ENCODE peak calls at places on chromosome 1, in five cellular contexts. Z is endodermal cell, W is cardiac muscle cell, C is body of pancreas, B is WERI-Rb-1. L is an unnamed sample.

GRCh38 chr1:78073441-78073840 is 27.7 kb downstream of the GIPC2 start:
- DNase-seq in W (no peak), Z (no peak), B (no peak), C (no peak), L (no peak)

GRCh38 chr1:110449661-110450651 is 993 bp upstream of the PROK1 start:
- DNase-seq in W (no peak), B (no peak), C (no peak), Z (no peak), L (no peak)

GRCh38 chr1:198261886-198262285 is 105.1 kb downstream of the NEK7 start:
- DNase-seq in B (no peak), Z (no peak), C (no peak), W (no peak), L (no peak)

GRCh38 chr1:31183927-31184554 is 55.6 kb downstream of the NKAIN1 start:
- DNase-seq in B (peak; percentile 65), C (peak; percentile 47), W (peak; percentile 73), Z (peak; percentile 91), L (no peak)

GRCh38 chr1:19860418-19860817 is 21.8 kb upstream of the OTUD3 start:
- DNase-seq in W (no peak), Z (no peak), C (no peak), B (no peak), L (no peak)

GRCh38 chr1:177959793-177960515 is 9.9 kb downstream of the SEC16B start:
- DNase-seq in Z (no peak), C (no peak), W (peak; percentile 44), B (no peak), L (no peak)

GRCh38 chr1:53367503-53368313 is 39.8 kb upstream of the LRP8 start:
- DNase-seq in Z (peak; percentile 43), C (peak; percentile 17), W (peak; percentile 80), B (peak; percentile 4), L (peak; percentile 4)

GRCh38 chr1:205043866-205044265 is 854 bp downstream of the CNTN2 start:
- DNase-seq in W (no peak), B (no peak), Z (no peak), C (no peak), L (no peak)

GRCh38 chr1:5108740-5109139 is 454.3 kb downstream of the AJAP1 start:
- DNase-seq in B (no peak), C (no peak), Z (no peak), W (no peak), L (no peak)

GRCh38 chr1:224502459-224503160 is 68.0 kb upstream of the WDR26 start:
- DNase-seq in B (peak; percentile 14), W (no peak), C (peak; percentile 69), Z (peak; percentile 86), L (no peak)

GRCh38 chr1:191206808-191207207 is 729.1 kb upstream of the BRINP3 start:
- DNase-seq in B (no peak), C (no peak), W (no peak), Z (no peak), L (no peak)

GRCh38 chr1:29567257-29567656 is 330.9 kb downstream of the PTPRU start:
- DNase-seq in Z (no peak), C (no peak), B (no peak), W (no peak), L (no peak)

GRCh38 chr1:29559055-29559454 is 322.7 kb downstream of the PTPRU start:
- DNase-seq in W (no peak), Z (no peak), B (no peak), C (no peak), L (no peak)

GRCh38 chr1:29563571-29563970 is 327.2 kb downstream of the PTPRU start:
- DNase-seq in B (no peak), Z (no peak), W (no peak), C (no peak), L (no peak)

GRCh38 chr1:29565490-29565889 is 329.2 kb downstream of the PTPRU start:
- DNase-seq in Z (no peak), W (no peak), B (no peak), C (no peak), L (no peak)

DNA sequence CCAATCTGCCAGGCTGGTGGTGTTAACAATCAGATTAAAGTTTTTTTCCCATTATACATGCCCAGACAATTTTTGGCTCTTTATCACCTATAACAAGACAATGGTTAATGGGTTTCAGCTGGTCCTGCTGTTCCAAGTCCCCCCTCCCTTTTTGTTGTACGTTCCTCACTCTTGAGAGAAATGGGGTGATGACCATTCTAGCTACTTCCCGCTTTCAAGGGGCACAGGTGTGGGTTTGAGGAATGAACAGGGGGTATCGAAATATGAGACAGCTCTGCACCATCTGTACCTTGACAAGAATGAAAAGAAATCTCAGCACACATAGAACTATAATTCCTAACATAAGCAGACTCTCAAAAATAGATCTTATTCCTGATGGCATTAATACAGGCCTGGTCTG is 326.8 kb downstream of the PTPRU start:
- DNase-seq in W (no peak), Z (no peak), C (no peak), B (no peak), L (no peak)
- H3K9me3 ChIP-seq in W (no peaks in the 10 kb centered on the region), Z (peaks cover 46% of the 10 kb centered on the region), C (no peaks in the 10 kb centered on the region), B (peaks cover 25% of the 10 kb centered on the region), L (peaks cover 56% of the 10 kb centered on the region)

GRCh38 chr1:82755671-82756070 is 954.9 kb downstream of the ADGRL2 start:
- DNase-seq in Z (no peak), C (no peak), W (no peak), B (no peak), L (no peak)

GRCh38 chr1:82762829-82763532 is 962.2 kb downstream of the ADGRL2 start:
- DNase-seq in W (no peak), Z (no peak), B (no peak), C (no peak), L (no peak)

GRCh38 chr1:82759035-82759434 is 958.3 kb downstream of the ADGRL2 start:
- DNase-seq in C (no peak), W (no peak), Z (no peak), B (no peak), L (no peak)
- H3K9me3 ChIP-seq in C (no peaks in the 10 kb centered on the region), W (no peaks in the 10 kb centered on the region), Z (no peaks in the 10 kb centered on the region), B (no peaks in the 10 kb centered on the region), L (no peaks in the 10 kb centered on the region)

GRCh38 chr1:40475268-40475667 is 1.8 kb upstream of the ZFP69 start:
- DNase-seq in W (no peak), C (no peak), Z (no peak), B (no peak), L (no peak)
- H3K9me3 ChIP-seq in W (peaks cover 4% of the 10 kb centered on the region), C (no peaks in the 10 kb centered on the region), Z (peaks cover 41% of the 10 kb centered on the region), B (peaks cover 26% of the 10 kb centered on the region), L (peaks cover 52% of the 10 kb centered on the region)

GRCh38 chr1:83090195-83090594 is 908.7 kb downstream of the TTLL7 start:
- DNase-seq in C (no peak), Z (no peak), B (no peak), W (no peak), L (no peak)

GRCh38 chr1:83087851-83088250 is 911.1 kb downstream of the TTLL7 start:
- DNase-seq in W (no peak), Z (no peak), B (no peak), C (no peak), L (no peak)

GRCh38 chr1:83086986-83087512 is 911.9 kb downstream of the TTLL7 start:
- DNase-seq in B (no peak), C (no peak), W (no peak), Z (no peak), L (no peak)

GRCh38 chr1:83083589-83084224 is 915.2 kb downstream of the TTLL7 start:
- DNase-seq in Z (no peak), C (no peak), W (no peak), B (no peak), L (no peak)

GRCh38 chr1:83086346-83086745 is 912.6 kb downstream of the TTLL7 start:
- DNase-seq in C (no peak), B (no peak), Z (no peak), W (no peak), L (no peak)
- H3K9me3 ChIP-seq in C (no peaks in the 10 kb centered on the region), B (no peaks in the 10 kb centered on the region), Z (no peaks in the 10 kb centered on the region), W (no peaks in the 10 kb centered on the region), L (no peaks in the 10 kb centered on the region)

DNA sequence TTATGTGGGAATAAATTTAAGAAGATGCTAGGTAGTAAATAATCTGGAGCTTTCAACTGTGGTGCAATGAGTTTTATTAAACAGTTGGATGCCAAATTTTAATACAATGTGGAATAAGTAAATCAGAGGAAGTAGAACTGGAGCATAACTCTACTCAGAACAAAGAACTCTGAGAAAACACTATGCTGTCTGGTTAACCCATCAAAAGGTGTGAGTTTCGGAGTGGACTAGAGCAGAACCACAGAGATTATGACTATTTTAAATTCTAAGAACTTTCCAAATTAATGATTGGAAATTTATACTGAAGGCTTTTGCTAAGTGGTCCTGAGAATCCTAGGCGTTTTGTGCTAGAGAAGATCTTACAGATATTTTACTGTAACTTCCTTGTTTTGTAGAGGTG is 132.2 kb downstream of the NTMT2 start:
- DNase-seq in B (no peak), W (no peak), Z (no peak), C (no peak), L (no peak)
- H3K9me3 ChIP-seq in B (no peaks in the 10 kb centered on the region), W (no peaks in the 10 kb centered on the region), Z (no peaks in the 10 kb centered on the region), C (no peaks in the 10 kb centered on the region), L (no peaks in the 10 kb centered on the region)

GRCh38 chr1:106494646-106495045 is 561.8 kb upstream of the PRMT6 start:
- DNase-seq in W (no peak), B (no peak), Z (no peak), C (no peak), L (no peak)
- H3K9me3 ChIP-seq in W (no peaks in the 10 kb centered on the region), B (no peaks in the 10 kb centered on the region), Z (no peaks in the 10 kb centered on the region), C (no peaks in the 10 kb centered on the region), L (no peaks in the 10 kb centered on the region)

GRCh38 chr1:82848043-82848442 is 1047.3 kb downstream of the ADGRL2 start:
- DNase-seq in B (no peak), C (no peak), Z (no peak), W (no peak), L (no peak)
- H3K9me3 ChIP-seq in B (no peaks in the 10 kb centered on the region), C (no peaks in the 10 kb centered on the region), Z (no peaks in the 10 kb centered on the region), W (no peaks in the 10 kb centered on the region), L (no peaks in the 10 kb centered on the region)

GRCh38 chr1:228241259-228241658 is 33.4 kb downstream of the OBSCN start:
- DNase-seq in B (no peak), W (no peak), C (no peak), Z (peak; percentile 19), L (no peak)

GRCh38 chr1:228238461-228238860 is 30.6 kb downstream of the OBSCN start:
- DNase-seq in B (no peak), W (no peak), Z (peak; percentile 17), C (no peak), L (no peak)

GRCh38 chr1:228242313-228242864 is 34.5 kb downstream of the OBSCN start:
- DNase-seq in B (no peak), W (no peak), Z (no peak), C (no peak), L (no peak)

GRCh38 chr1:228243093-228243492 is 35.2 kb downstream of the OBSCN start:
- DNase-seq in B (no peak), C (no peak), W (no peak), Z (peak; percentile 24), L (no peak)

DNA sequence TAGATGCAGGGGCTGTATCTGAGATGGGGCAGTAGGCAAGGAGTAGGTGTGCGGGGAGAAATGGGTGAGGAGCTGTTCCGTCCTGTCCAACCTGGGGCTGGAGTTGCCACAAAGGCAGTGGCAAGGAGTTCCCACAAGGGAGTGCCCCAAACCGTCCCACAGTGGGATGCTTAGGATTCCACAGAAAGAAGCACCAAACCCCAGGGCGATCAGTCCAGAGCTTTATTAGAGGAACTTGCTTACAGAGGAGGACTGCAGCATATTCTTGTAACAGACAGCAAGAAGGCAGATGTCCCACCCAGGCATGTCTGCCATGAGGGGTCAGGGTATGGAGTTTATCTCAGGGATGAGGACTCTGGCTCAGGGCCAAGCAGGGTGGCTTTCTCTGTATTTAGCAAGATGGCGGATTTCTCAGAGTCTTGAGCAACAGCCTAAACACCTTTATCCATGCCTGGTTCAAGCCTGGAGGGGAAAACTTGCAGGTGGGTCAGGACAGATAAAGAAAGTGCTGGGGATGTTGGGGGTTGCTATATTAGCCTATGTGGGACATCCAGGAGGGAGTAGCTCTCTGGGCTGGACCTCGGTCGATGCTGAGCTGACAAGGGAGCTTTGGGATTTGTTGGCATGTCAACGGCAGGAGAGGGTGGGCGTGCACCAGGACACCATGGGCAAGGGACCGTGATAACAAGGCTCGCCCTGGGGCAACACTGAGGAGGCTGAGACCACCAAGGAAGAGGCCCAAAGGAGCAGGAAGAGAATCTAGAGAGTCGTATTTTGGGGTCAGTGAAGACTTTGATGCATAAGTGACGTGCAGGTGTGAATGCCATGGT is 32.8 kb downstream of the OBSCN start:
- DNase-seq in B (no peak), W (no peak), Z (peak; percentile 10), C (no peak), L (no peak)
- H3K9me3 ChIP-seq in B (no peaks in the 10 kb centered on the region), W (no peaks in the 10 kb centered on the region), Z (peaks cover 90% of the 10 kb centered on the region), C (no peaks in the 10 kb centered on the region), L (peaks cover 46% of the 10 kb centered on the region)